ENCODE peak calls at places on chromosome X, in five cellular contexts. M is T-helper 2 cell, W is HS-5, L is nucleus accumbens, P is AG08395. Z is an unnamed sample.

GRCh38 chrX:6226646-6227444 is 1.8 kb downstream of the NLGN4X start:
- DNase-seq in M (no peak), W (no peak), L (peak; percentile 62), P (no peak), Z (no peak)

GRCh38 chrX:151000901-151001301 is 17.8 kb downstream of the HMGB3 start:
- DNase-seq in M (no peak), W (no peak), L (no peak), P (no peak), Z (no peak)

GRCh38 chrX:72569786-72570185 is 2.9 kb downstream of the HDAC8 start:
- DNase-seq in M (no peak), W (peak; percentile 34), L (no peak), P (peak; percentile 5), Z (no peak)

GRCh38 chrX:53320543-53321215 is 39.3 kb upstream of the IQSEC2 start:
- DNase-seq in M (no peak), W (no peak), L (peak; percentile 7), P (no peak), Z (no peak)

GRCh38 chrX:113512700-113513395 is 672.2 kb upstream of the AMOT start:
- DNase-seq in M (no peak), W (peak; percentile 86), L (no peak), P (peak; percentile 62), Z (no peak)

GRCh38 chrX:9341305-9342201 is 123.3 kb upstream of the TBL1X start:
- DNase-seq in M (no peak), W (no peak), L (peak; percentile 31), P (no peak), Z (peak; percentile 66)

GRCh38 chrX:9988762-9989161 is 21.6 kb downstream of the CLDN34 start:
- DNase-seq in M (no peak), W (no peak), L (no peak), P (no peak), Z (no peak)

GRCh38 chrX:69284491-69284890 is 119.2 kb upstream of the PJA1 start:
- DNase-seq in M (no peak), W (no peak), L (no peak), P (no peak), Z (no peak)

GRCh38 chrX:84144281-84144680 is 43.7 kb downstream of the RPS6KA6 start:
- DNase-seq in M (no peak), W (no peak), L (no peak), P (no peak), Z (no peak)

GRCh38 chrX:40759374-40759773 is 24.0 kb upstream of the MED14 start:
- DNase-seq in M (no peak), W (no peak), L (no peak), P (no peak), Z (no peak)

GRCh38 chrX:11040976-11041375 is 70.2 kb upstream of the HCCS start:
- DNase-seq in M (no peak), W (no peak), L (no peak), P (no peak), Z (no peak)